ENCODE peak calls at places on chromosomes 12 and 14, in seven cellular contexts. A, G, M, N, V, H and W are unnamed samples.

GRCh38 chr14:105093426-105094192 is 28.4 kb upstream of the GPR132 start:
- DNase-seq in A (peak; percentile 88), G (no peak), M (peak; percentile 80), N (peak; percentile 72), V (no peak), H (peak; percentile 54), W (peak; percentile 65)

GRCh38 chr12:22658214-22658613 is 33.2 kb downstream of the ETNK1 start:
- DNase-seq in A (peak; percentile 84), G (no peak), M (no peak), N (no peak), V (peak; percentile 57), H (peak; percentile 53), W (peak; percentile 37)

GRCh38 chr14:70858641-70859040 is 48.6 kb upstream of the PCNX1 start:
- DNase-seq in A (no peak), G (no peak), M (no peak), N (no peak), V (no peak), H (no peak), W (no peak)

GRCh38 chr12:29168000-29168399 is 18.9 kb downstream of the FAR2 start:
- DNase-seq in A (no peak), G (no peak), M (no peak), N (no peak), V (no peak), H (no peak), W (no peak)

GRCh38 chr12:79534029-79534867 is 156.5 kb downstream of the PAWR start:
- DNase-seq in A (no peak), G (no peak), M (no peak), N (no peak), V (no peak), H (no peak), W (peak; percentile 27)

GRCh38 chr12:108616941-108617858 is 16.5 kb downstream of the SELPLG start:
- DNase-seq in A (peak; percentile 15), G (peak; percentile 59), M (no peak), N (no peak), V (peak; percentile 90), H (no peak), W (peak; percentile 49)

GRCh38 chr12:85874064-85874463 is at the start of gene NTS:
- DNase-seq in A (no peak), G (peak; percentile 24), M (no peak), N (no peak), V (no peak), H (no peak), W (no peak)

GRCh38 chr12:125124320-125124966 is 59.2 kb downstream of the AACS start:
- DNase-seq in A (peak; percentile 64), G (peak; percentile 25), M (no peak), N (no peak), V (no peak), H (no peak), W (no peak)

GRCh38 chr12:132761911-132762583 is 415 bp upstream of the ANKLE2 start:
- DNase-seq in A (peak; percentile 91), G (peak; percentile 92), M (peak; percentile 70), N (peak; percentile 84), V (peak; percentile 91), H (peak; percentile 84), W (peak; percentile 90)

GRCh38 chr12:29455087-29455486 is 42.4 kb downstream of the OVCH1 start:
- DNase-seq in A (no peak), G (no peak), M (no peak), N (no peak), V (peak; percentile 36), H (no peak), W (no peak)

GRCh38 chr14:19974844-19975243 is 547 bp upstream of the OR4K15 start:
- DNase-seq in A (no peak), G (no peak), M (no peak), N (no peak), V (no peak), H (no peak), W (no peak)